ENCODE peak calls at places on chromosomes 2 and 18, in seven cellular contexts. J is body of pancreas; X is GM23338; K is GM23248; W is choroid plexus epithelial cell; N is spleen; F is CD8-positive, alpha-beta memory T cell. R is an unnamed sample.
A peak's percentile ranks its signal among the peaks of the same experiment; 100 is the strongest.

GRCh38 chr2:63790913-63791312 is 50.8 kb upstream of the UGP2 start:
- DNase-seq in N (no peak), X (no peak), W (peak; percentile 93), F (no peak), J (no peak), K (peak; percentile 91), R (peak; percentile 60)

GRCh38 chr2:25257931-25258771 is 83.6 kb downstream of the DNMT3A start:
- DNase-seq in K (no peak), X (peak; percentile 81), N (no peak), W (no peak), J (no peak), F (no peak), R (peak; percentile 80)

GRCh38 chr2:152561251-152561650 is 156.0 kb downstream of the PRPF40A start:
- DNase-seq in F (no peak), J (no peak), K (no peak), W (no peak), X (no peak), N (no peak), R (no peak)

GRCh38 chr2:182852787-182853186 is 13.7 kb downstream of the FRZB start:
- DNase-seq in K (no peak), F (no peak), W (peak; percentile 34), J (no peak), X (no peak), N (no peak), R (no peak)

GRCh38 chr2:46832543-46832942 is 83.1 kb downstream of the MCFD2 start:
- DNase-seq in K (no peak), W (no peak), J (no peak), F (no peak), N (no peak), X (no peak), R (no peak)

GRCh38 chr2:60530228-60530627 is 23.2 kb downstream of the BCL11A start:
- DNase-seq in W (no peak), J (peak; percentile 87), X (no peak), K (no peak), N (no peak), F (no peak), R (no peak)

GRCh38 chr18:7593194-7593819 is 26.2 kb downstream of the PTPRM start:
- DNase-seq in F (no peak), J (no peak), K (no peak), X (no peak), N (no peak), W (no peak), R (no peak)

GRCh38 chr2:1854747-1855146 is 110.4 kb upstream of the PXDN start:
- DNase-seq in N (no peak), W (peak; percentile 90), F (no peak), J (no peak), K (peak; percentile 64), X (peak; percentile 89), R (peak; percentile 91)

GRCh38 chr2:69188174-69188900 is 175.4 kb downstream of the ANTXR1 start:
- DNase-seq in K (no peak), N (no peak), W (no peak), J (no peak), X (no peak), F (no peak), R (no peak)

DNA sequence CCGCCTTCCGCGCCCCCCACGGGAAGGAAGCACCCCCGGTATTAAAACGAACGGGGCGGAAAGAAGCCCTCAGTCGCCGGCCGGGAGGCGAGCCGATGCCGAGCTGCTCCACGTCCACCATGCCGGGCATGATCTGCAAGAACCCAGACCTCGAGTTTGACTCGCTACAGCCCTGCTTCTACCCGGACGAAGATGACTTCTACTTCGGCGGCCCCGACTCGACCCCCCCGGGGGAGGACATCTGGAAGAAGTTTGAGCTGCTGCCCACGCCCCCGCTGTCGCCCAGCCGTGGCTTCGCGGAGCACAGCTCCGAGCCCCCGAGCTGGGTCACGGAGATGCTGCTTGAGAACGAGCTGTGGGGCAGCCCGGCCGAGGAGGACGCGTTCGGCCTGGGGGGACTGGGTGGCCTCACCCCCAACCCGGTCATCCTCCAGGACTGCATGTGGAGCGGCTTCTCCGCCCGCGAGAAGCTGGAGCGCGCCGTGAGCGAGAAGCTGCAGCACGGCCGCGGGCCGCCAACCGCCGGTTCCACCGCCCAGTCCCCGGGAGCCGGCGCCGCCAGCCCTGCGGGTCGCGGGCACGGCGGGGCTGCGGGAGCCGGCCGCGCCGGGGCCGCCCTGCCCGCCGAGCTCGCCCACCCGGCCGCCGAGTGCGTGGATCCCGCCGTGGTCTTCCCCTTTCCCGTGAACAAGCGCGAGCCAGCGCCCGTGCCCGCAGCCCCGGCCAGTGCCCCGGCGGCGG is 1.8 kb downstream of the MYCN start:
- DNase-seq in F (peak; percentile 10), J (peak; percentile 19), N (no peak), W (no peak), X (peak; percentile 36), K (peak; percentile 34), R (peak; percentile 86)
- H3K4me3 ChIP-seq in F (no peak overlapping the region), J (no peak overlapping the region), N (peak overlapping the region; percentile 46), W (peak overlapping the region; percentile 30), X (peak overlapping the region; percentile 100), K (peak overlapping the region; percentile 45), R (no peak overlapping the region)

GRCh38 chr2:27925640-27926472 is 35.3 kb downstream of the BABAM2 start:
- DNase-seq in X (no peak), J (no peak), F (no peak), N (no peak), W (no peak), K (no peak), R (no peak)

GRCh38 chr2:27920148-27920885 is 29.8 kb downstream of the BABAM2 start:
- DNase-seq in K (no peak), F (peak; percentile 43), W (peak; percentile 88), X (no peak), N (no peak), J (no peak), R (no peak)

GRCh38 chr2:27921424-27921823 is 30.9 kb downstream of the BABAM2 start:
- DNase-seq in K (no peak), X (no peak), F (no peak), N (no peak), W (no peak), J (no peak), R (no peak)

GRCh38 chr2:27922842-27923241 is 32.3 kb downstream of the BABAM2 start:
- DNase-seq in F (no peak), N (no peak), W (no peak), K (no peak), X (no peak), J (no peak), R (no peak)

DNA sequence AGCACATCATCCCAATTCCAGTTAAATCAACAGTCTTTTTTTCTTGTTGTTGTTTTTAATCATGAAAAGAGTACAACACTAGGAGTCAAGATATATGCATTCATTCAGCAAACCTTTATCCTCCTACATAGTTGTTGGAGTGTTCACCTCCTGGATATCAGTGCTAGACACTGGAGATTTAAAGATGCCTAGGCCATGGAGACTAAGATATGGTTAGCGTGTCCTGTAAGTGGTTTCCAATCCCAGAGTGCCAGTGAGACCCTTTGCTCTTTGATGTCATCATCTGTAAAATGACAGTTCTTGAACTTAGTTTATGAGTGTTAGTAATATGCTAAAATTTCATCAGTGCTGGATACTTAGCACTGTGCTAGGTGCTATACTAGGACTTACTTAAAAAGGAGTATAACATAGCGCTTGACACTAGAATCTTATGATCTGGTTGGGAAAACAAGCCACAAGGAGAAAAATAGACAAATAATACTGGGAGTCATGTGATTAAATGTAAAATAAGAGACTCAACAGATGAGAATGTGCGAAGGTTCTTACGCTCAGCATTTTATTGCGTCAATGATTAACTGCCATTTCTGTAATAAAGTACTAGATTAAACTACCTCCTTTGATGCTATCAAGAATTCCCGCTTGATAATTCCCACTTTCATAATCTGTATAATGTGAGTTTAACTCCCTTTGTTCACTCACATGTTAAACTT is 31.5 kb downstream of the BABAM2 start:
- DNase-seq in F (no peak), N (no peak), X (no peak), J (no peak), W (no peak), K (no peak), R (no peak)
- H3K4me3 ChIP-seq in F (no peak overlapping the region), N (no peak overlapping the region), X (no peak overlapping the region), J (no peak overlapping the region), W (no peak overlapping the region), K (no peak overlapping the region), R (no peak overlapping the region)

DNA sequence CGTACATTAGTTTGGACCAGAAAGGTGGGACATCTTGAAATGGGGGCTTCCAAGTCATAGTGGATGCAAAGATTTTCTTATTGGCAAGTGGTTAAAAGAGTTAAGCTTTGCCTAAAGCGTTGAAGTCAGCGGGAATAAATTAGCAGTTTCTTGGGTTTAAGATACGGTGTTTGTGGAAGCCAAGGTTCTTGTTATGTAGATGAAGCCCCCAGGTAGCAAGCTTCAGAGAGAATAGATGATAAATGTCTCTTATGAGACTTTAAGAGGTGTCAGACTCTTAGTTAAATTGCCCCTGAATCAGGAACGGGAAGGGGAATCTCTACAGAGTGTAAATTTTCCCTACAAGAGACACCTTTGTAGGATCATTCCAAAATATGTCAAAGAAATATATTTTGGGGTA is 10.9 kb upstream of the GLS start:
- DNase-seq in N (no peak), K (no peak), F (no peak), W (no peak), X (peak; percentile 66), J (no peak), R (no peak)
- H3K4me3 ChIP-seq in N (no peak overlapping the region), K (no peak overlapping the region), F (no peak overlapping the region), W (no peak overlapping the region), X (no peak overlapping the region), J (no peak overlapping the region), R (no peak overlapping the region)

DNA sequence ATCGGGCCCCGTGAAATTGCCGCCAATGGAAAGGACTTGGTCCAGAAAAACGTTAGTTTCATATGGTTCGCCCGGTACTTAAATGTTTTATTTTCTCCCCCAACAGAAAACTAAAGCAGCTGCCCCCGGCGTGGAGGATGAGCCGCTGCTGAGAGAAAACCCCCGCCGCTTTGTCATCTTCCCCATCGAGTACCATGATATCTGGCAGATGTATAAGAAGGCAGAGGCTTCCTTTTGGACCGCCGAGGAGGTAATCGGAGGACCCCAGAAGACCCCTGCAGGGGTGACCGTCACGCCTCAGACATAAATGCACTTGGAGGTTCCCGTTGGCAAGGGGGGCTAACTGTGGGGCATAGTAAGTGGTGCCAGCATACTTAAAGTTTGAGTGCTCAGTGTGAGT is 742 bp downstream of the RRM2 start:
- DNase-seq in W (no peak), J (no peak), K (peak; percentile 32), X (no peak), N (peak; percentile 70), F (no peak), R (no peak)
- H3K4me3 ChIP-seq in W (peak overlapping the region; percentile 76), J (no peak overlapping the region), K (peak overlapping the region; percentile 80), X (peak overlapping the region; percentile 70), N (peak overlapping the region; percentile 60), F (peak overlapping the region; percentile 53), R (peak overlapping the region; percentile 72)

DNA sequence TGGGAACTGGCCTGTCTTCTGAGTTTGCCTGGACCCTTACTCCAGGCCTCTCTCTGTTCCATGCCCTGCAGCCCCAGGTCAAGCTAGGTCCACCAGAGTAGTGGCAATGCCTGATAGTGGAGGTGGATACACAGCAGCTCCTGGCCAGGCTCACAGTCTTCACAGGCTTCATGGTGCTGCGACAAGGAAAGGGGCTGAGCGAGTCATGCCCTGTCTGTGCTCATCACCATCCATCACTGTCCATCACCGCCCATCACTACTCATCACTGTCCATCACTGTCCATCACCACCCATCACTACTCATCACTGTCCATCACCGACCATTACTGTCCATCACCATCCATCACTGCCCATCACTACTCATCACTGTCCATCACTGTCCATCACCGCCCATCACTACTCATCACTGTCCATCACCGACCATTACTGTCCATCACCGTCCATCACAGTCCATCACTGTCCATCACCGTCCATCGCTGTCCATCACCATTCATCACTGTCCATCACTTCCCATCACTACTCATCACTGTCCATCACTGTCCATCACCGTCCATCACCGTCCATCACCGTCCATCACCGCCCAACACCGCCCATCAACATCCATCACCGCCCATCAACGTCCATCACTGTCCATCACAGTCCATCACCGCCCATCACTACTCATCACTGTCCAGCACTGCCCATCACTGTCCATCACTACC is 57.1 kb upstream of the OTOS start:
- DNase-seq in X (no peak), W (no peak), F (no peak), K (no peak), J (no peak), N (peak; percentile 18), R (no peak)
- H3K4me3 ChIP-seq in X (no peak overlapping the region), W (no peak overlapping the region), F (no peak overlapping the region), K (no peak overlapping the region), J (no peak overlapping the region), N (no peak overlapping the region), R (no peak overlapping the region)

R was measured in osteoblast.